ENCODE peak calls at places on chromosome 5, in four cellular contexts. D is SW 1271, H is A549, E is AG04450. Y is an unnamed sample.

GRCh38 chr5:139543423-139543991 is 17.6 kb upstream of the UBE2D2 start:
- DNase-seq in D (no peak), H (no peak), E (no peak), Y (peak; percentile 82)

GRCh38 chr5:1186351-1187233 is 14.8 kb upstream of the SLC6A19 start:
- DNase-seq in D (no peak), H (no peak), E (no peak), Y (no peak)

GRCh38 chr5:58503634-58504033 is 12.4 kb downstream of the GAPT start:
- DNase-seq in D (no peak), H (no peak), E (no peak), Y (peak; percentile 29)

GRCh38 chr5:95620030-95620869 is at the start of gene GPR150:
- DNase-seq in D (peak; percentile 40), H (peak; percentile 36), E (no peak), Y (peak; percentile 66)

GRCh38 chr5:9627541-9627940 is 2.6 kb downstream of the TAS2R1 start:
- DNase-seq in D (no peak), H (no peak), E (no peak), Y (no peak)

GRCh38 chr5:122515709-122516431 is 203.8 kb downstream of the SNCAIP start:
- DNase-seq in D (peak; percentile 52), H (peak; percentile 50), E (peak; percentile 57), Y (peak; percentile 91)

GRCh38 chr5:112551437-112552018 is 132.5 kb upstream of the EPB41L4A start:
- DNase-seq in D (peak; percentile 12), H (peak; percentile 56), E (peak; percentile 20), Y (peak; percentile 77)

GRCh38 chr5:59390074-59390659 is 503.4 kb downstream of the PDE4D start:
- DNase-seq in D (no peak), H (no peak), E (no peak), Y (peak; percentile 56)

GRCh38 chr5:95759005-95759404 is 27.9 kb downstream of the RHOBTB3 start:
- DNase-seq in D (no peak), H (no peak), E (no peak), Y (no peak)

GRCh38 chr5:3032513-3032912 is 281.0 kb upstream of the IRX2 start:
- DNase-seq in D (no peak), H (no peak), E (no peak), Y (no peak)

GRCh38 chr5:102625446-102625845 is 126.6 kb upstream of the SLCO6A1 start:
- DNase-seq in D (no peak), H (no peak), E (no peak), Y (no peak)

Y was measured in GM23338.